ENCODE peak calls at places on chromosomes 11 and 22, in nine cellular contexts. T, B, K, O, D, M, W, F and E are unnamed samples.

GRCh38 chr11:76602431-76602861 is 68.1 kb downstream of the LRRC32 start:
- DNase-seq in T (no peak), B (no peak), K (no peak), O (no peak), D (no peak), M (no peak), W (no peak), F (no peak), E (peak; percentile 87)

GRCh38 chr11:32374261-32374711 is 61.1 kb downstream of the WT1 start:
- DNase-seq in T (no peak), B (peak; percentile 48), K (no peak), O (no peak), D (peak; percentile 58), M (no peak), W (no peak), F (peak; percentile 17), E (peak; percentile 37)

GRCh38 chr11:6646040-6646439 is 9.6 kb downstream of the DCHS1 start:
- DNase-seq in T (no peak), B (no peak), K (no peak), O (no peak), D (no peak), M (peak; percentile 58), W (no peak), F (peak; percentile 34), E (no peak)

GRCh38 chr11:2419638-2420501 is 19.3 kb downstream of the TSSC4 start:
- DNase-seq in T (peak; percentile 73), B (peak; percentile 59), K (peak; percentile 66), O (no peak), D (peak; percentile 47), M (peak; percentile 85), W (peak; percentile 28), F (peak; percentile 56), E (peak; percentile 87)

GRCh38 chr11:35267504-35267903 is 128.5 kb downstream of the CD44 start:
- DNase-seq in T (no peak), B (no peak), K (no peak), O (no peak), D (no peak), M (no peak), W (no peak), F (no peak), E (no peak)

GRCh38 chr22:42786606-42787356 is 66.1 kb upstream of the A4GALT start:
- DNase-seq in T (no peak), B (no peak), K (no peak), O (no peak), D (no peak), M (no peak), W (no peak), F (no peak), E (no peak)

GRCh38 chr22:37601203-37601539 is 7.5 kb upstream of the GGA1 start:
- DNase-seq in T (no peak), B (no peak), K (no peak), O (no peak), D (no peak), M (no peak), W (no peak), F (no peak), E (no peak)

GRCh38 chr11:3138178-3139085 is 26.7 kb downstream of the OSBPL5 start:
- DNase-seq in T (no peak), B (no peak), K (no peak), O (no peak), D (no peak), M (peak; percentile 38), W (no peak), F (peak; percentile 34), E (peak; percentile 24)

GRCh38 chr11:75035911-75036536 is 47.3 kb downstream of the NEU3 start:
- DNase-seq in T (no peak), B (no peak), K (peak; percentile 17), O (no peak), D (peak; percentile 16), M (no peak), W (no peak), F (peak; percentile 37), E (peak; percentile 19)

GRCh38 chr22:34781676-34782075 is 284.3 kb upstream of the ISX start:
- DNase-seq in T (no peak), B (no peak), K (no peak), O (no peak), D (no peak), M (no peak), W (no peak), F (no peak), E (no peak)

GRCh38 chr22:40107244-40107643 is 70.5 kb upstream of the TNRC6B start:
- DNase-seq in T (no peak), B (no peak), K (peak; percentile 14), O (no peak), D (no peak), M (no peak), W (no peak), F (no peak), E (no peak)

GRCh38 chr11:84865791-84866535 is 761.2 kb downstream of the DLG2 start:
- DNase-seq in T (no peak), B (no peak), K (no peak), O (no peak), D (no peak), M (no peak), W (no peak), F (peak; percentile 3), E (no peak)

GRCh38 chr11:61718613-61719302 is 33.7 kb upstream of the MYRF start:
- DNase-seq in T (no peak), B (no peak), K (no peak), O (no peak), D (no peak), M (no peak), W (no peak), F (peak; percentile 75), E (peak; percentile 32)

GRCh38 chr11:134032501-134033091 is 36.3 kb upstream of the JAM3 start:
- DNase-seq in T (no peak), B (no peak), K (no peak), O (no peak), D (no peak), M (peak; percentile 49), W (no peak), F (no peak), E (no peak)

GRCh38 chr22:25933158-25933788 is 191.3 kb downstream of the MYO18B start:
- DNase-seq in T (no peak), B (no peak), K (no peak), O (no peak), D (no peak), M (no peak), W (no peak), F (no peak), E (no peak)

GRCh38 chr11:119791701-119792151 is 62.7 kb upstream of the NECTIN1 start:
- DNase-seq in T (no peak), B (no peak), K (no peak), O (no peak), D (no peak), M (no peak), W (no peak), F (no peak), E (no peak)

GRCh38 chr22:22666307-22667091 is 22.1 kb downstream of the GGTLC2 start:
- DNase-seq in T (peak; percentile 7), B (peak; percentile 22), K (no peak), O (no peak), D (no peak), M (peak; percentile 52), W (no peak), F (peak; percentile 63), E (peak; percentile 56)